ENCODE peak calls at places on chromosome 21, in eight cellular contexts. H is heart right ventricle, K is endodermal cell, W is upper lobe of left lung, B is right atrium auricular region, L is suprapubic skin, J is IMR-90, P is tibial nerve. D is an unnamed sample.

GRCh38 chr21:17513214-17514123 is 626 bp downstream of the CXADR start:
- DNase-seq in K (peak; percentile 75), H (no peak), B (no peak), P (no peak), L (no peak), J (no peak), W (peak; percentile 89), D (no peak)

GRCh38 chr21:45867041-45867630 is 114.4 kb upstream of the COL6A1 start:
- DNase-seq in K (no peak), J (no peak), H (no peak), W (peak; percentile 67), P (no peak), L (peak; percentile 44), B (no peak), D (no peak)

GRCh38 chr21:27036736-27037301 is 69.9 kb upstream of the ADAMTS5 start:
- DNase-seq in L (no peak), K (no peak), P (no peak), B (no peak), W (no peak), J (peak; percentile 30), H (peak; percentile 22), D (no peak)

GRCh38 chr21:25329227-25329626 is 278.1 kb downstream of the MRPL39 start:
- DNase-seq in J (peak; percentile 91), L (no peak), B (no peak), K (no peak), P (no peak), H (no peak), W (no peak), D (no peak)

GRCh38 chr21:36040389-36040788 is 19.9 kb downstream of the SETD4 start:
- DNase-seq in W (no peak), K (no peak), J (no peak), B (no peak), H (no peak), L (no peak), P (no peak), D (no peak)

GRCh38 chr21:27423906-27424595 is 457.2 kb upstream of the ADAMTS5 start:
- DNase-seq in P (no peak), H (no peak), B (no peak), W (no peak), K (peak; percentile 51), J (peak; percentile 69), L (no peak), D (no peak)

GRCh38 chr21:44914176-44914874 is 6.4 kb downstream of the ITGB2 start:
- DNase-seq in P (no peak), W (peak; percentile 75), J (no peak), B (no peak), H (no peak), L (no peak), K (no peak), D (no peak)

GRCh38 chr21:37338671-37339526 is 27.7 kb upstream of the DYRK1A start:
- DNase-seq in P (no peak), K (no peak), B (peak; percentile 86), W (no peak), J (peak; percentile 92), L (no peak), H (peak; percentile 69), D (no peak)

GRCh38 chr21:34869541-34869940 is 179.6 kb downstream of the RUNX1 start:
- DNase-seq in K (no peak), P (no peak), H (no peak), L (no peak), B (peak; percentile 28), W (no peak), J (no peak), D (peak; percentile 70)

GRCh38 chr21:34870246-34870645 is 178.9 kb downstream of the RUNX1 start:
- DNase-seq in H (no peak), W (no peak), P (no peak), K (no peak), L (no peak), B (peak; percentile 26), J (no peak), D (peak; percentile 81)

GRCh38 chr21:34864370-34865209 is 184.5 kb downstream of the RUNX1 start:
- DNase-seq in P (no peak), K (no peak), W (no peak), J (no peak), B (no peak), L (no peak), H (no peak), D (no peak)

GRCh38 chr21:34865922-34866271 is 183.2 kb downstream of the RUNX1 start:
- DNase-seq in H (no peak), L (no peak), W (no peak), J (no peak), K (peak; percentile 87), P (no peak), B (no peak), D (no peak)

DNA sequence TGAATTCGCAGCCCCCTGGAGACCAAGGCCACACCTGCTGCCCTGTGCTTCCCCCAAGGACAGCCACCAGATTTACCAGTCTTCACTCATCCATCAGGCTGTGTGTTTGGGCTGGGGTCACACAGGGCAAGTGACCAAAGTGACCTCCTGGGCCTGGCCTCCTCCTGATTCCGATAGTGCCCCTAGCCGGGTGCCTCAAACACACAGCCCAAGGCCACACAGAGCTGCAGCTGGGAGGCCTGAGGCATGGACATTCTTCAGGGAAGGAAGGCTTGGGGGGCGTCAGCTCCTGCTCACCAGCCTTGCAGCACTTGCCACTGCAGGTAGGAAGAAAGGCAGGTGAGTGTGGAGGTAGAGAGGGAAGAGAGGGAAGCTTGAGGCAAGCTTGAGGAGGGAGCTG is 181.3 kb downstream of the RUNX1 start:
- DNase-seq in J (no peak), L (no peak), P (no peak), B (peak; percentile 53), H (no peak), W (no peak), K (no peak), D (peak; percentile 74)
- H3K4me1 ChIP-seq in J (peaks cover 22% of the 10 kb centered on the region), L (peaks cover 39% of the 10 kb centered on the region), P (peaks cover 11% of the 10 kb centered on the region), B (peaks cover 14% of the 10 kb centered on the region), H (no peaks in the 10 kb centered on the region), W (peaks cover 26% of the 10 kb centered on the region), K (peaks cover 8% of the 10 kb centered on the region), D (peaks cover 43% of the 10 kb centered on the region)

DNA sequence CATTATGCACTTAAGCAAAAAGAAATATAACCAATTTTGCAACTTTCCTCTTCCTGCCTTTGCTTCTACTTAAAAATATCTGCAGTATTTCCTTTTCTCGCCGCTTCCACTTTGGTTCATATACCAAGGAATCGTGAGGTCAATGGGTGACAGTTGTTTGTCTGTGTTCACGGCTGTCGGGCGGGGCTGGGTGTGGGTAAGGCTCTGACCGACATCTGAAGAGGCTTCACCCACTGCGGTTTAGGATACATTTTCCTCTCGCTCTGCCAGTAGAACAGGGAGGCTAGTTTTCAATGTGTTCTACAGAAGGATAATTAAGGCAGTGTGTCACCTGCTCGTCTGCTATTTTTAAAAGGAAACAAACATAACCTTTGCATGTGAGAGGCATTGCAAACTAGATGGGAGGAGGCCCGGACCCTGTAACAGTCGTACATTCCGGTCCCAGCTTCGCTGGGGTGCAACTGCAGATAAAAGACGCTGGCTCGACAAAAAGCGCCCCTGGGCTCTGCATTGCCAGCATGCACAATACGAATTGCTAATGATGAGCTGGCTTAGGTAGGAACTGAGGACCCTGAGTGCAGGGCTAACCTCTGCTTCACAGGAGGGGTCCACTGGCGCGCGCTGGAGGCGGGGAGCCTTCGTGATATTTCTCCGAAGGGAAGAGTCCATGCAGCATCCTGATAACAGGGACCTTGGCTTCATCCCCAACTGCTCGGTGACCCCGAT is 8.5 kb upstream of the ERG start:
- DNase-seq in P (no peak), W (peak; percentile 45), H (no peak), L (no peak), J (no peak), K (no peak), B (no peak), D (no peak)
- H3K4me3 ChIP-seq in P (peak overlapping the region; percentile 4), W (peak overlapping the region; percentile 45), H (no peak overlapping the region), L (no peak overlapping the region), J (no peak overlapping the region), K (no peak overlapping the region), B (no peak overlapping the region), D (no peak overlapping the region)

DNA sequence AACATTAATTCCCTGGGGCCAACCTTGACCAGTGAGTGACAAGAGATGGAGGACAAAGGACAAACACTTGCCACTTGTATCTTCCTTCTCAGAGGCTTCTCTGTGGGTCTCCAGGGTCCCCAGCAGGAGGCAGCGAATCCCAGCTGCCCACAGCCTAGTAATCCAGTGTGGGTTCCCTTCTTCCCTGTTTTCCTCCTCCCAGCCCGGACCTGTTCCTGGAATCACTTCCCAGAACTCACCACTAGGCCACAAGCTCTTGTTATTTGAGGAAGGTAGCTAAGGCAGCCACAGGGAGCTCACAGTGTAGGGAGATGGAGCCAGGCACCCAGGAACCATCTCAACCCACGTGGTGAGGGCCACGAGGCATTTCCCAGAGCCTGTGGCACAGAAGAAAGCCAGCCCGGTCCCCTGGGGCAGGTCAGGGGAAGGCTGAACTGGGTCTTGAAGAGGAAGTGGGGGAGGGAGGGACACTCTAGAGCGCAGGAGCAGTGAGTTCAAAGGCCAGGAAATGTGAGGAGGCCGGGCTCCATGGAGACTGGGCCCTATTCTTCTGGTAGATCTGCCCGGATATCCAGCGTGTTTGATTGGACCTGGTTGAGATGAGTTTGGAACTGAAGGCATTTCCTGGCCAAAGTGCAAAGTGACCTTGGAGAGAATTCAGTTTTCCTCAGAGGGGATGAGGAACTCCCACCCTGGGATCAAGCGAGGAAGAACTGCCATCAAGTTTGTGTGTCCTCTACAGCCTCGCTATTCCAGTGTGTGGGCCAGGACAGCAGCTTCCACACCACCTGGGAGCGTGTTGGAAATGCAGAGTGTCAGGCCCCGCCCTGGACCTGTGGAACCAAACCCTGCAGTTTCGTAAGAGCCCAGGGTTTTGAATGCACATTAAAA is 20.3 kb upstream of the C2CD2 start:
- DNase-seq in J (peak; percentile 5), H (peak; percentile 70), K (peak; percentile 77), L (no peak), B (peak; percentile 57), P (no peak), W (no peak), D (peak; percentile 77)
- TF ChIP-seq CTCF in J (peak; percentile 9), H (no peak), K (peak; percentile 75), L (no peak), B (no peak), P (no peak), W (no peak), D (no peak)

GRCh38 chr21:43824250-43824882 is 35.0 kb downstream of the RRP1 start:
- DNase-seq in J (peak; percentile 62), W (peak; percentile 32), P (no peak), L (no peak), B (no peak), K (no peak), H (no peak), D (no peak)

GRCh38 chr21:43825610-43825935 is 36.2 kb downstream of the RRP1 start:
- DNase-seq in P (no peak), K (no peak), B (no peak), L (no peak), W (no peak), J (no peak), H (no peak), D (no peak)

GRCh38 chr21:43825936-43826622 is 36.7 kb downstream of the RRP1 start:
- DNase-seq in W (peak; percentile 78), J (no peak), H (no peak), P (no peak), L (no peak), K (peak; percentile 75), B (no peak), D (no peak)

GRCh38 chr21:43826623-43826974 is 37.2 kb downstream of the RRP1 start:
- DNase-seq in B (no peak), K (no peak), J (no peak), H (no peak), L (no peak), P (no peak), W (no peak), D (no peak)

DNA sequence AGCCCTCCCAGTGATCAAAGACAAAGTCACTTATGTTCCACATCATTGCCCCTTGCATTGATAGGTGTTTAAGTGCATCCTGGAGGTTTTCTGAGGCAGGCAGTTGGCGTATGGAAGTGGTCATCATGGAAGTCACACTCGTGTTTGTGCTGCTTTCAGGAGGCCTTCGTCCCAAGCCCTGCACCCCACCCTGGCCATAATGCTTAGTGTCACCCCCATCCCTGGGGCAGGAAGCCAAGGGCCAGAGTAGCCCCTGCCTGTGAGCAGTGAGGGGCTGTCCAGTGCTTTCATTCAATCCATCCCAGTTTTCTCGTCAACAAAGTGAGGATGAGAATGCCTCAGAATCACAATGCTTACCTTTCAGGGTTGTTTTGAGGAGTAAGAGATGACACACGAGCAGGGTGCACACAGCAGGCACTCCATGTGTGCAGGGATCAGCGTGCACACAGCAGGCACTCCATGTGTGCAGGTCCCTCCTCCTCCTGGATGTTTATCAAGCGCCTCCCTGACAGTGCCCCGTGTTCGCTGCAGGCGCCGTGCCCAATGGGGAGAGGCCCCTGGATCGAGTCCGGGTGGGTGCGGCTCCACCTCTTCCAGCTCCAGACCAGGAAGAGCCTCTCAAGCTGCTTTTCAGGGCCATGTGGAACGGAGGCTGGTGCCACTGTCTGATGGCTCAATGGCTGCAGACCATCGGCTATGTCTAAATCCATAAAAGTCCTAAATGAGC is 35.7 kb downstream of the RRP1 start:
- DNase-seq in H (no peak), L (no peak), W (peak; percentile 75), J (no peak), P (no peak), K (no peak), B (no peak), D (no peak)
- H3K4me1 ChIP-seq in H (no peaks in the 10 kb centered on the region), L (peaks cover 23% of the 10 kb centered on the region), W (no peaks in the 10 kb centered on the region), J (peaks cover 4% of the 10 kb centered on the region), P (no peaks in the 10 kb centered on the region), K (no peaks in the 10 kb centered on the region), B (no peaks in the 10 kb centered on the region), D (no peaks in the 10 kb centered on the region)

D was measured in vagina.